ENCODE peak calls at places on chromosomes 13 and 19, in five cellular contexts. One of them, this sample, is unnamed.
A peak's percentile ranks its signal among the peaks of the same experiment; 100 is the strongest.

GRCh38 chr13:25281193-25281936 is 5.9 kb downstream of the MTMR6 start:
- DNase-seq in H9: no peak
- DNase-seq in IMR-90: peak; percentile 3
- DNase-seq in mesendoderm: no peak
- DNase-seq in mesenchymal stem cell: peak; percentile 43
- DNase-seq in this sample: no peak

GRCh38 chr13:26185720-26186119 is 36.4 kb downstream of the RNF6 start:
- DNase-seq in H9: no peak
- DNase-seq in mesendoderm: no peak
- DNase-seq in IMR-90: peak; percentile 3
- DNase-seq in mesenchymal stem cell: no peak
- DNase-seq in this sample: no peak

GRCh38 chr19:294819-295686 is 3.9 kb upstream of the PLPP2 start:
- DNase-seq in H9: peak; percentile 80
- DNase-seq in IMR-90: peak; percentile 12
- DNase-seq in mesenchymal stem cell: no peak
- DNase-seq in mesendoderm: peak; percentile 55
- DNase-seq in this sample: peak; percentile 64

GRCh38 chr19:7874080-7874856 is at the start of gene PRR36:
- DNase-seq in IMR-90: no peak
- DNase-seq in mesendoderm: peak; percentile 71
- DNase-seq in H9: peak; percentile 94
- DNase-seq in mesenchymal stem cell: peak; percentile 26
- DNase-seq in this sample: no peak

GRCh38 chr19:10525636-10526035 is 8.4 kb upstream of the S1PR5 start:
- DNase-seq in H9: no peak
- DNase-seq in IMR-90: no peak
- DNase-seq in mesendoderm: no peak
- DNase-seq in mesenchymal stem cell: no peak
- DNase-seq in this sample: no peak

GRCh38 chr19:39671739-39672363 is 16.1 kb downstream of the LGALS16 start:
- DNase-seq in H9: peak; percentile 55
- DNase-seq in mesendoderm: peak; percentile 73
- DNase-seq in mesenchymal stem cell: peak; percentile 45
- DNase-seq in IMR-90: peak; percentile 43
- DNase-seq in this sample: peak; percentile 53

GRCh38 chr13:36108342-36108741 is 22.8 kb downstream of the DCLK1 start:
- DNase-seq in H9: no peak
- DNase-seq in IMR-90: no peak
- DNase-seq in mesendoderm: no peak
- DNase-seq in mesenchymal stem cell: no peak
- DNase-seq in this sample: peak; percentile 15

GRCh38 chr19:7595466-7596133 is at the start of gene CAMSAP3:
- DNase-seq in H9: peak; percentile 86
- DNase-seq in mesenchymal stem cell: no peak
- DNase-seq in mesendoderm: peak; percentile 63
- DNase-seq in IMR-90: no peak
- DNase-seq in this sample: peak; percentile 39

GRCh38 chr19:31120952-31121351 is 228.3 kb downstream of the TSHZ3 start:
- DNase-seq in mesendoderm: no peak
- DNase-seq in H9: no peak
- DNase-seq in IMR-90: no peak
- DNase-seq in mesenchymal stem cell: no peak
- DNase-seq in this sample: no peak

GRCh38 chr13:22220186-22221160 is 549.6 kb downstream of the FGF9 start:
- DNase-seq in mesendoderm: no peak
- DNase-seq in mesenchymal stem cell: no peak
- DNase-seq in H9: no peak
- DNase-seq in IMR-90: no peak
- DNase-seq in this sample: no peak

DNA sequence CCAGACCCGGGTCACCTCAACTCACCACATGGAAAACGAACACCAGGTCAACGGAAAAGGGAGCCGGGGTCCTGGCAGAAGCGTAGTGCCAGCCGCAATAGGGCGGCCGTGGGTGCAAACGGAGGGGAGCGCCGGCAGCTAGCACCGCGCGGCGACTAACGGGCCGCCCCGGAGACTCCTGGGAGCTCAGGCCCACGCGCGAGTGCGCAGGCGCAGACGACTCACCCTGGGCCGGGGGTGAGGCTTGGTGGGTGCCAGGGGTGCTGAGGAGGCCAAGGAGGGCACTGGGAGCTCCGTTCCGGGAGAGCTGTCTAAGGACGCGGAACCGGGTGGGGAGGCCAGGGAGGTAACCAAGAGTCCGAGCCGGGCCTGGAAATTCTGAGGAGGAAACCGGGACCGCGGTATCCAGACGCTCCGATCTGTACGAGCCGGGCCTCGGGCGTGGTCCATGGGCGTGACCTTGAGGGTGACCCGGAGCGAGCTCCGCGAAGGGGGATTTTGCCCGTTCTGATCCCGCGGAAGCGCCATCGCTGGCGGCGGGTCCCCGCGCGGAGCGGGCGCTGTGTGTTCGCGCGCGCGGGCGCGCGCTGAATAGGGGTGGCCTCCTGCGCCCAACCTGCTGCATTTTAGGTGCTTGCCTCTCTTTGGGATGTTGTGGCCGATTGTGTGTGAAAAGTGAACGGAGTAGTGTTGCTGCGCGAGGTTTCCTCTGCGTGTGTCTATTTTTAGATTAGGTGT is at the start of gene ZNF382:
- DNase-seq in H9: peak; percentile 64
- DNase-seq in mesendoderm: peak; percentile 57
- DNase-seq in mesenchymal stem cell: peak; percentile 73
- DNase-seq in IMR-90: peak; percentile 41
- DNase-seq in this sample: peak; percentile 63
- H2BK120ac ChIP-seq in H9: no peak within 1 kb of the TSS
- H2BK120ac ChIP-seq in mesendoderm: no peak within 1 kb of the TSS
- H2BK120ac ChIP-seq in mesenchymal stem cell: no peak within 1 kb of the TSS
- H2BK120ac ChIP-seq in IMR-90: no peak within 1 kb of the TSS
- H2BK120ac ChIP-seq in this sample: peak within 1 kb of the TSS; percentile 14

GRCh38 chr13:77001540-77001939 is 9.7 kb downstream of the CLN5 start:
- DNase-seq in H9: no peak
- DNase-seq in mesenchymal stem cell: no peak
- DNase-seq in IMR-90: no peak
- DNase-seq in mesendoderm: no peak
- DNase-seq in this sample: no peak

GRCh38 chr13:77002590-77003190 is 10.8 kb downstream of the CLN5 start:
- DNase-seq in H9: no peak
- DNase-seq in IMR-90: peak; percentile 48
- DNase-seq in mesendoderm: peak; percentile 53
- DNase-seq in mesenchymal stem cell: peak; percentile 55
- DNase-seq in this sample: peak; percentile 73

GRCh38 chr13:77001963-77002587 is 10.2 kb downstream of the CLN5 start:
- DNase-seq in mesendoderm: no peak
- DNase-seq in IMR-90: no peak
- DNase-seq in mesenchymal stem cell: no peak
- DNase-seq in H9: no peak
- DNase-seq in this sample: no peak

GRCh38 chr13:77000475-77000874 is 8.6 kb downstream of the CLN5 start:
- DNase-seq in H9: no peak
- DNase-seq in IMR-90: no peak
- DNase-seq in mesenchymal stem cell: no peak
- DNase-seq in mesendoderm: no peak
- DNase-seq in this sample: no peak
- H2AK5ac ChIP-seq in H9: no peak overlapping the region
- H2AK5ac ChIP-seq in IMR-90: no peak overlapping the region
- H2AK5ac ChIP-seq in mesenchymal stem cell: no peak overlapping the region
- H2AK5ac ChIP-seq in mesendoderm: no peak overlapping the region
- H2AK5ac ChIP-seq in this sample: no peak overlapping the region

GRCh38 chr19:55544014-55544413 is 1.3 kb downstream of the SBK3 start:
- DNase-seq in H9: no peak
- DNase-seq in mesendoderm: no peak
- DNase-seq in mesenchymal stem cell: no peak
- DNase-seq in IMR-90: no peak
- DNase-seq in this sample: no peak
- H2BK120ac ChIP-seq in H9: no peak overlapping the region
- H2BK120ac ChIP-seq in mesendoderm: no peak overlapping the region
- H2BK120ac ChIP-seq in mesenchymal stem cell: no peak overlapping the region
- H2BK120ac ChIP-seq in IMR-90: no peak overlapping the region
- H2BK120ac ChIP-seq in this sample: no peak overlapping the region

DNA sequence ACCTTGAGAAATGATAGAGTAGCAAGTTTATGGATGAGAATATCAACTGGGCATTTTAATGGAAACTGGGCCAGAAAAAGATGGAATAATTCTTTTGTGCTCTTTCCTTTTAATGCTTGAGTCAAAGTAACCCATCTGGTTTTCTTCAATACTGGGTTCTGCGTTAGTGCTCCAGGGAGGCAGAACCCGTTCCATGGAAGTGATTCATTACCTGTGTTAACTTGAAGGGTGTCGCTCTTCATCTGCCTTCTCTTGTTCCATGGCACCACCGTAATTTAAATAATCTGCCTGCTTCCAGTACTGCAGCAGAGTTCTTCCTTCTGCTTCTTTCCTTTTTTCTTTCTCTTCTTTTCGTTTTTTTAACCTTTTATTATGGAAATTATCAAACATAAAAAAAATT is 14.7 kb upstream of the USP12 start:
- DNase-seq in H9: no peak
- DNase-seq in IMR-90: no peak
- DNase-seq in mesendoderm: no peak
- DNase-seq in mesenchymal stem cell: no peak
- DNase-seq in this sample: no peak
- H2AK5ac ChIP-seq in H9: no peak overlapping the region
- H2AK5ac ChIP-seq in IMR-90: no peak overlapping the region
- H2AK5ac ChIP-seq in mesendoderm: no peak overlapping the region
- H2AK5ac ChIP-seq in mesenchymal stem cell: no peak overlapping the region
- H2AK5ac ChIP-seq in this sample: no peak overlapping the region

GRCh38 chr13:33186851-33187250 is 98.7 kb downstream of the STARD13 start:
- DNase-seq in mesendoderm: peak; percentile 91
- DNase-seq in IMR-90: peak; percentile 89
- DNase-seq in H9: no peak
- DNase-seq in mesenchymal stem cell: peak; percentile 95
- DNase-seq in this sample: peak; percentile 60

GRCh38 chr13:33183431-33184130 is 102.0 kb downstream of the STARD13 start:
- DNase-seq in mesenchymal stem cell: peak; percentile 72
- DNase-seq in H9: no peak
- DNase-seq in mesendoderm: no peak
- DNase-seq in IMR-90: peak; percentile 77
- DNase-seq in this sample: no peak

GRCh38 chr13:33184530-33184929 is 101.0 kb downstream of the STARD13 start:
- DNase-seq in IMR-90: no peak
- DNase-seq in mesenchymal stem cell: peak; percentile 43
- DNase-seq in mesendoderm: no peak
- DNase-seq in H9: no peak
- DNase-seq in this sample: no peak

GRCh38 chr13:33184131-33184485 is 101.4 kb downstream of the STARD13 start:
- DNase-seq in IMR-90: no peak
- DNase-seq in mesenchymal stem cell: peak; percentile 71
- DNase-seq in mesendoderm: peak; percentile 54
- DNase-seq in H9: no peak
- DNase-seq in this sample: no peak

GRCh38 chr13:33185853-33186252 is 99.7 kb downstream of the STARD13 start:
- DNase-seq in H9: no peak
- DNase-seq in IMR-90: no peak
- DNase-seq in mesenchymal stem cell: peak; percentile 49
- DNase-seq in mesendoderm: no peak
- DNase-seq in this sample: no peak
- H2BK120ac ChIP-seq in H9: no peak overlapping the region
- H2BK120ac ChIP-seq in IMR-90: peak overlapping the region; percentile 18
- H2BK120ac ChIP-seq in mesenchymal stem cell: peak overlapping the region; percentile 83
- H2BK120ac ChIP-seq in mesendoderm: no peak overlapping the region
- H2BK120ac ChIP-seq in this sample: no peak overlapping the region

DNA sequence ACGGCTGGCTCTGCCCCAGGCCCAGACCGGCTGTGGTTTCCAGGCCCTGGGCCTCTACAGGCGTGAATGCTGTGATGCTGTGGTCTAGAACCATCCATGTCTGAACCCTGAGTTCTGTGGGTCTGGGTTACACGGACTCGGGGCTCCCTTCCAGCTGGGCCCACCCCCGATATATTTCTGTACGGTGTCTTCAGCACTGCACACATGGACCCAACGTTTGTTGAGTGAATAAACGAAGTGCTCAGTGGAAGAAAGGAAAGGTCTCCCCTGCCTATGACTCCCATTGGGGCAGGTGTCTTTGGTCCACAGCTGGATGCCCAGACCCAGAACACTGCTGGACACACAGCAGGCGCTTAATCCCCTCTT is 6.7 kb downstream of the TEKTIP1 start:
- DNase-seq in H9: no peak
- DNase-seq in IMR-90: no peak
- DNase-seq in mesenchymal stem cell: no peak
- DNase-seq in mesendoderm: no peak
- DNase-seq in this sample: no peak
- H2AK5ac ChIP-seq in H9: no peak overlapping the region
- H2AK5ac ChIP-seq in IMR-90: no peak overlapping the region
- H2AK5ac ChIP-seq in mesenchymal stem cell: no peak overlapping the region
- H2AK5ac ChIP-seq in mesendoderm: no peak overlapping the region
- H2AK5ac ChIP-seq in this sample: no peak overlapping the region

DNA sequence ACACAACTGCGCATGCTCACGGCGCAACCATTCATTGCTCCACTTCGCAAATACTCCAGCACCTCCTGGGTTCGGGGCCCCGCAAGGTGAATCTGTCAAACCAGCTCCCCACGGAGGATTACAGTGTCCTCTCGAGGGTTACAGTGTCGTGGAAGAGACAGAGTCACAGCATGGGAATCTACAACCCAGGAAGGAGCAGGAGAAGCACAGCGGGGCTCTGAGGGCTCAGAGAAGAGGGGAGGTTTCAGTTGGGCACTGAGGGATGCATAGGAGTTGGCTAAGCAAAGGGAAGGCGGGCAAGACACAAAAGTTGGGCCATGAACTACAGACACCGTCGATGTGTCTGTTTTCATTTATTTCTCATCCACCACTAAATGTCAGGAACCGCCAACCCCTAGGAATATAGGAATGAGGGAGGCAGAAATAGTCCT is 1.0 kb upstream of the GTF2F1 start:
- DNase-seq in IMR-90: no peak
- DNase-seq in mesendoderm: no peak
- DNase-seq in mesenchymal stem cell: no peak
- DNase-seq in H9: no peak
- DNase-seq in this sample: no peak
- H2BK120ac ChIP-seq in IMR-90: peak overlapping the region; percentile 67
- H2BK120ac ChIP-seq in mesendoderm: no peak overlapping the region
- H2BK120ac ChIP-seq in mesenchymal stem cell: no peak overlapping the region
- H2BK120ac ChIP-seq in H9: no peak overlapping the region
- H2BK120ac ChIP-seq in this sample: peak overlapping the region; percentile 91

GRCh38 chr19:1576242-1577089 is 8.3 kb upstream of the MEX3D start:
- DNase-seq in mesenchymal stem cell: no peak
- DNase-seq in H9: no peak
- DNase-seq in mesendoderm: no peak
- DNase-seq in IMR-90: no peak
- DNase-seq in this sample: no peak
- H2AK5ac ChIP-seq in mesenchymal stem cell: no peak overlapping the region
- H2AK5ac ChIP-seq in H9: no peak overlapping the region
- H2AK5ac ChIP-seq in mesendoderm: no peak overlapping the region
- H2AK5ac ChIP-seq in IMR-90: no peak overlapping the region
- H2AK5ac ChIP-seq in this sample: no peak overlapping the region

This sample was measured in trophoblast cell.